ENCODE peak calls at places on chromosomes 1 and 21, in six cellular contexts. One of them, this sample, is unnamed.

GRCh38 chr21:17512245-17513213 is at the start of gene CXADR:
- DNase-seq in CD4-positive, alpha-beta memory T cell: peak; percentile 82
- DNase-seq in fibroblast of gingiva: no peak
- DNase-seq in MCF 10A: peak; percentile 85
- DNase-seq in amniotic epithelial cell: peak; percentile 75
- DNase-seq in hepatic stellate cell: no peak
- DNase-seq in this sample: peak; percentile 43

GRCh38 chr1:84996846-84997666 is at the start of gene MCOLN2:
- DNase-seq in hepatic stellate cell: peak; percentile 48
- DNase-seq in amniotic epithelial cell: no peak
- DNase-seq in fibroblast of gingiva: no peak
- DNase-seq in MCF 10A: peak; percentile 49
- DNase-seq in CD4-positive, alpha-beta memory T cell: peak; percentile 58
- DNase-seq in this sample: peak; percentile 62

GRCh38 chr1:3441449-3441848 is 13.0 kb upstream of the ARHGEF16 start:
- DNase-seq in amniotic epithelial cell: no peak
- DNase-seq in CD4-positive, alpha-beta memory T cell: no peak
- DNase-seq in hepatic stellate cell: no peak
- DNase-seq in MCF 10A: no peak
- DNase-seq in fibroblast of gingiva: no peak
- DNase-seq in this sample: no peak

GRCh38 chr1:204818998-204819397 is 51.7 kb upstream of the NFASC start:
- DNase-seq in MCF 10A: no peak
- DNase-seq in amniotic epithelial cell: no peak
- DNase-seq in fibroblast of gingiva: no peak
- DNase-seq in CD4-positive, alpha-beta memory T cell: no peak
- DNase-seq in hepatic stellate cell: no peak
- DNase-seq in this sample: no peak

GRCh38 chr1:102661481-102661880 is 446.8 kb downstream of the COL11A1 start:
- DNase-seq in amniotic epithelial cell: no peak
- DNase-seq in CD4-positive, alpha-beta memory T cell: no peak
- DNase-seq in fibroblast of gingiva: no peak
- DNase-seq in MCF 10A: no peak
- DNase-seq in hepatic stellate cell: no peak
- DNase-seq in this sample: no peak

GRCh38 chr21:35925497-35925896 is 134.8 kb downstream of the SETD4 start:
- DNase-seq in amniotic epithelial cell: no peak
- DNase-seq in CD4-positive, alpha-beta memory T cell: no peak
- DNase-seq in MCF 10A: peak; percentile 44
- DNase-seq in hepatic stellate cell: no peak
- DNase-seq in fibroblast of gingiva: no peak
- DNase-seq in this sample: no peak

GRCh38 chr1:109198043-109198695 is 15.5 kb upstream of the SARS1 start:
- DNase-seq in hepatic stellate cell: peak; percentile 80
- DNase-seq in CD4-positive, alpha-beta memory T cell: no peak
- DNase-seq in fibroblast of gingiva: peak; percentile 78
- DNase-seq in amniotic epithelial cell: peak; percentile 79
- DNase-seq in MCF 10A: peak; percentile 94
- DNase-seq in this sample: no peak

GRCh38 chr1:114154963-114155322 is 1.3 kb upstream of the SYT6 start:
- DNase-seq in hepatic stellate cell: no peak
- DNase-seq in amniotic epithelial cell: no peak
- DNase-seq in MCF 10A: no peak
- DNase-seq in CD4-positive, alpha-beta memory T cell: peak; percentile 2
- DNase-seq in fibroblast of gingiva: peak; percentile 27
- DNase-seq in this sample: no peak

GRCh38 chr1:43931711-43932660 is 1.6 kb upstream of the ARTN start:
- DNase-seq in MCF 10A: no peak
- DNase-seq in fibroblast of gingiva: no peak
- DNase-seq in CD4-positive, alpha-beta memory T cell: no peak
- DNase-seq in amniotic epithelial cell: no peak
- DNase-seq in hepatic stellate cell: no peak
- DNase-seq in this sample: no peak

GRCh38 chr1:150793231-150793630 is 14.8 kb downstream of the CTSK start:
- DNase-seq in amniotic epithelial cell: no peak
- DNase-seq in fibroblast of gingiva: no peak
- DNase-seq in MCF 10A: no peak
- DNase-seq in CD4-positive, alpha-beta memory T cell: no peak
- DNase-seq in hepatic stellate cell: no peak
- DNase-seq in this sample: no peak

GRCh38 chr21:44024895-44025353 is 12.8 kb downstream of the TRAPPC10 start:
- DNase-seq in amniotic epithelial cell: peak; percentile 74
- DNase-seq in hepatic stellate cell: peak; percentile 45
- DNase-seq in CD4-positive, alpha-beta memory T cell: no peak
- DNase-seq in fibroblast of gingiva: peak; percentile 66
- DNase-seq in MCF 10A: no peak
- DNase-seq in this sample: no peak

GRCh38 chr1:111052246-111052645 is 87.6 kb downstream of the DRAM2 start:
- DNase-seq in MCF 10A: peak; percentile 28
- DNase-seq in fibroblast of gingiva: no peak
- DNase-seq in CD4-positive, alpha-beta memory T cell: no peak
- DNase-seq in amniotic epithelial cell: peak; percentile 4
- DNase-seq in hepatic stellate cell: no peak
- DNase-seq in this sample: no peak

GRCh38 chr1:35573198-35573775 is at the start of gene TFAP2E:
- DNase-seq in fibroblast of gingiva: peak; percentile 31
- DNase-seq in amniotic epithelial cell: peak; percentile 32
- DNase-seq in CD4-positive, alpha-beta memory T cell: no peak
- DNase-seq in hepatic stellate cell: peak; percentile 72
- DNase-seq in MCF 10A: no peak
- DNase-seq in this sample: no peak

GRCh38 chr21:32496536-32496935 is 84.0 kb downstream of the EVA1C start:
- DNase-seq in amniotic epithelial cell: no peak
- DNase-seq in MCF 10A: no peak
- DNase-seq in fibroblast of gingiva: no peak
- DNase-seq in hepatic stellate cell: no peak
- DNase-seq in CD4-positive, alpha-beta memory T cell: no peak
- DNase-seq in this sample: no peak

GRCh38 chr1:3518256-3518655 is 63.8 kb downstream of the ARHGEF16 start:
- DNase-seq in CD4-positive, alpha-beta memory T cell: peak; percentile 21
- DNase-seq in hepatic stellate cell: no peak
- DNase-seq in fibroblast of gingiva: no peak
- DNase-seq in amniotic epithelial cell: no peak
- DNase-seq in MCF 10A: no peak
- DNase-seq in this sample: peak; percentile 36

GRCh38 chr1:94463765-94464330 is 45.7 kb downstream of the ABCD3 start:
- DNase-seq in CD4-positive, alpha-beta memory T cell: peak; percentile 16
- DNase-seq in hepatic stellate cell: peak; percentile 8
- DNase-seq in amniotic epithelial cell: peak; percentile 73
- DNase-seq in fibroblast of gingiva: peak; percentile 42
- DNase-seq in MCF 10A: peak; percentile 60
- DNase-seq in this sample: peak; percentile 7

GRCh38 chr1:91404151-91405012 is at the start of gene HFM1:
- DNase-seq in MCF 10A: no peak
- DNase-seq in CD4-positive, alpha-beta memory T cell: peak; percentile 15
- DNase-seq in fibroblast of gingiva: peak; percentile 69
- DNase-seq in amniotic epithelial cell: peak; percentile 49
- DNase-seq in hepatic stellate cell: peak; percentile 36
- DNase-seq in this sample: peak; percentile 33

GRCh38 chr1:72000809-72001208 is 281.5 kb downstream of the NEGR1 start:
- DNase-seq in MCF 10A: peak; percentile 15
- DNase-seq in CD4-positive, alpha-beta memory T cell: no peak
- DNase-seq in hepatic stellate cell: no peak
- DNase-seq in amniotic epithelial cell: peak; percentile 7
- DNase-seq in fibroblast of gingiva: no peak
- DNase-seq in this sample: no peak

GRCh38 chr1:92481598-92482403 is 4.9 kb downstream of the GFI1 start:
- DNase-seq in MCF 10A: no peak
- DNase-seq in hepatic stellate cell: peak; percentile 37
- DNase-seq in amniotic epithelial cell: no peak
- DNase-seq in fibroblast of gingiva: no peak
- DNase-seq in CD4-positive, alpha-beta memory T cell: no peak
- DNase-seq in this sample: no peak

GRCh38 chr1:209355415-209355814 is 228.1 kb upstream of the CAMK1G start:
- DNase-seq in amniotic epithelial cell: no peak
- DNase-seq in CD4-positive, alpha-beta memory T cell: no peak
- DNase-seq in hepatic stellate cell: no peak
- DNase-seq in fibroblast of gingiva: no peak
- DNase-seq in MCF 10A: peak; percentile 99
- DNase-seq in this sample: no peak

GRCh38 chr1:3054474-3054873 is 14.5 kb upstream of the PRDM16 start:
- DNase-seq in fibroblast of gingiva: no peak
- DNase-seq in CD4-positive, alpha-beta memory T cell: no peak
- DNase-seq in MCF 10A: no peak
- DNase-seq in hepatic stellate cell: no peak
- DNase-seq in amniotic epithelial cell: no peak
- DNase-seq in this sample: no peak

GRCh38 chr21:31316488-31317169 is 27.4 kb downstream of the TIAM1 start:
- DNase-seq in amniotic epithelial cell: peak; percentile 26
- DNase-seq in fibroblast of gingiva: no peak
- DNase-seq in CD4-positive, alpha-beta memory T cell: no peak
- DNase-seq in MCF 10A: peak; percentile 76
- DNase-seq in hepatic stellate cell: no peak
- DNase-seq in this sample: no peak

GRCh38 chr1:57719274-57719673 is 295.4 kb upstream of the DAB1 start:
- DNase-seq in MCF 10A: no peak
- DNase-seq in CD4-positive, alpha-beta memory T cell: no peak
- DNase-seq in hepatic stellate cell: no peak
- DNase-seq in amniotic epithelial cell: no peak
- DNase-seq in fibroblast of gingiva: no peak
- DNase-seq in this sample: no peak

GRCh38 chr1:147756336-147756735 is 4.1 kb downstream of the GJA5 start:
- DNase-seq in fibroblast of gingiva: no peak
- DNase-seq in MCF 10A: peak; percentile 25
- DNase-seq in CD4-positive, alpha-beta memory T cell: no peak
- DNase-seq in hepatic stellate cell: no peak
- DNase-seq in amniotic epithelial cell: no peak
- DNase-seq in this sample: no peak

GRCh38 chr21:28215214-28215954 is 777.3 kb downstream of the LTN1 start:
- DNase-seq in MCF 10A: peak; percentile 87
- DNase-seq in hepatic stellate cell: no peak
- DNase-seq in amniotic epithelial cell: peak; percentile 94
- DNase-seq in fibroblast of gingiva: peak; percentile 84
- DNase-seq in CD4-positive, alpha-beta memory T cell: no peak
- DNase-seq in this sample: no peak

GRCh38 chr21:43824883-43825609 is 35.7 kb downstream of the RRP1 start:
- DNase-seq in MCF 10A: no peak
- DNase-seq in fibroblast of gingiva: no peak
- DNase-seq in amniotic epithelial cell: no peak
- DNase-seq in CD4-positive, alpha-beta memory T cell: no peak
- DNase-seq in hepatic stellate cell: no peak
- DNase-seq in this sample: no peak

GRCh38 chr21:43733529-43734071 is 14.7 kb downstream of the PDXK start:
- DNase-seq in CD4-positive, alpha-beta memory T cell: no peak
- DNase-seq in hepatic stellate cell: no peak
- DNase-seq in amniotic epithelial cell: peak; percentile 73
- DNase-seq in MCF 10A: peak; percentile 44
- DNase-seq in fibroblast of gingiva: peak; percentile 23
- DNase-seq in this sample: no peak

GRCh38 chr21:38188037-38188436 is 68.8 kb upstream of the KCNJ15 start:
- DNase-seq in hepatic stellate cell: no peak
- DNase-seq in MCF 10A: peak; percentile 40
- DNase-seq in fibroblast of gingiva: peak; percentile 32
- DNase-seq in CD4-positive, alpha-beta memory T cell: no peak
- DNase-seq in amniotic epithelial cell: no peak
- DNase-seq in this sample: no peak

GRCh38 chr1:231139659-231140650 is 21.9 kb upstream of the TRIM67 start:
- DNase-seq in MCF 10A: peak; percentile 87
- DNase-seq in amniotic epithelial cell: peak; percentile 97
- DNase-seq in fibroblast of gingiva: peak; percentile 93
- DNase-seq in hepatic stellate cell: peak; percentile 65
- DNase-seq in CD4-positive, alpha-beta memory T cell: no peak
- DNase-seq in this sample: no peak

GRCh38 chr1:66452982-66453381 is 81.0 kb upstream of the SGIP1 start:
- DNase-seq in hepatic stellate cell: no peak
- DNase-seq in MCF 10A: no peak
- DNase-seq in fibroblast of gingiva: no peak
- DNase-seq in amniotic epithelial cell: no peak
- DNase-seq in CD4-positive, alpha-beta memory T cell: no peak
- DNase-seq in this sample: no peak

GRCh38 chr1:41322835-41323234 is 38.4 kb upstream of the FOXO6 start:
- DNase-seq in hepatic stellate cell: no peak
- DNase-seq in amniotic epithelial cell: peak; percentile 32
- DNase-seq in MCF 10A: peak; percentile 62
- DNase-seq in CD4-positive, alpha-beta memory T cell: peak; percentile 5
- DNase-seq in fibroblast of gingiva: peak; percentile 15
- DNase-seq in this sample: no peak

GRCh38 chr1:168483531-168483930 is 60.3 kb downstream of the XCL2 start:
- DNase-seq in amniotic epithelial cell: peak; percentile 97
- DNase-seq in MCF 10A: peak; percentile 64
- DNase-seq in hepatic stellate cell: peak; percentile 23
- DNase-seq in CD4-positive, alpha-beta memory T cell: no peak
- DNase-seq in fibroblast of gingiva: peak; percentile 75
- DNase-seq in this sample: no peak

GRCh38 chr1:63266857-63267256 is 55.5 kb upstream of the FOXD3 start:
- DNase-seq in MCF 10A: no peak
- DNase-seq in fibroblast of gingiva: no peak
- DNase-seq in hepatic stellate cell: no peak
- DNase-seq in amniotic epithelial cell: no peak
- DNase-seq in CD4-positive, alpha-beta memory T cell: no peak
- DNase-seq in this sample: no peak

GRCh38 chr1:173112129-173112528 is 61.4 kb upstream of the TNFSF18 start:
- DNase-seq in fibroblast of gingiva: peak; percentile 3
- DNase-seq in amniotic epithelial cell: peak; percentile 74
- DNase-seq in MCF 10A: peak; percentile 34
- DNase-seq in hepatic stellate cell: no peak
- DNase-seq in CD4-positive, alpha-beta memory T cell: no peak
- DNase-seq in this sample: no peak

GRCh38 chr1:181479137-181479745 is 4.1 kb upstream of the CACNA1E start:
- DNase-seq in hepatic stellate cell: peak; percentile 65
- DNase-seq in MCF 10A: peak; percentile 80
- DNase-seq in CD4-positive, alpha-beta memory T cell: no peak
- DNase-seq in amniotic epithelial cell: peak; percentile 59
- DNase-seq in fibroblast of gingiva: peak; percentile 59
- DNase-seq in this sample: no peak

GRCh38 chr1:206472454-206472853 is 2.2 kb downstream of the IKBKE start:
- DNase-seq in MCF 10A: peak; percentile 79
- DNase-seq in CD4-positive, alpha-beta memory T cell: no peak
- DNase-seq in amniotic epithelial cell: peak; percentile 95
- DNase-seq in hepatic stellate cell: peak; percentile 90
- DNase-seq in fibroblast of gingiva: peak; percentile 51
- DNase-seq in this sample: no peak

GRCh38 chr1:217889401-217889800 is 258.3 kb downstream of the SPATA17 start:
- DNase-seq in CD4-positive, alpha-beta memory T cell: no peak
- DNase-seq in amniotic epithelial cell: no peak
- DNase-seq in hepatic stellate cell: no peak
- DNase-seq in fibroblast of gingiva: no peak
- DNase-seq in MCF 10A: peak; percentile 58
- DNase-seq in this sample: no peak

GRCh38 chr1:57024855-57025254 is 59.0 kb upstream of the C8B start:
- DNase-seq in fibroblast of gingiva: no peak
- DNase-seq in hepatic stellate cell: no peak
- DNase-seq in CD4-positive, alpha-beta memory T cell: no peak
- DNase-seq in MCF 10A: no peak
- DNase-seq in amniotic epithelial cell: no peak
- DNase-seq in this sample: no peak

GRCh38 chr1:203103201-203103600 is 17.4 kb upstream of the MYOG start:
- DNase-seq in MCF 10A: no peak
- DNase-seq in fibroblast of gingiva: no peak
- DNase-seq in CD4-positive, alpha-beta memory T cell: no peak
- DNase-seq in amniotic epithelial cell: no peak
- DNase-seq in hepatic stellate cell: no peak
- DNase-seq in this sample: no peak

GRCh38 chr1:31706384-31707058 is 2.7 kb upstream of the COL16A1 start:
- DNase-seq in amniotic epithelial cell: no peak
- DNase-seq in fibroblast of gingiva: peak; percentile 56
- DNase-seq in MCF 10A: no peak
- DNase-seq in CD4-positive, alpha-beta memory T cell: no peak
- DNase-seq in hepatic stellate cell: no peak
- DNase-seq in this sample: no peak